ENCODE peak calls at places on chromosomes 16 and 17, in five cellular contexts. One of them, this sample, is unnamed.

GRCh38 chr17:16463341-16464000 is 28.5 kb downstream of the LRRC75A start:
- DNase-seq in SK-N-SH: peak
- DNase-seq in IMR-90: peak
- DNase-seq in K562: no peak
- DNase-seq in HepG2: no peak
- DNase-seq in this sample: no peak

GRCh38 chr17:40321502-40322416 is 12.8 kb downstream of the RARA start:
- DNase-seq in SK-N-SH: no peak
- DNase-seq in IMR-90: no peak
- DNase-seq in K562: no peak
- DNase-seq in HepG2: no peak
- DNase-seq in this sample: no peak

GRCh38 chr16:15830832-15831451 is 25.9 kb downstream of the MYH11 start:
- DNase-seq in SK-N-SH: no peak
- DNase-seq in IMR-90: no peak
- DNase-seq in K562: no peak
- DNase-seq in HepG2: no peak
- DNase-seq in this sample: no peak

GRCh38 chr16:81544261-81544660 is 99.7 kb downstream of the CMIP start:
- DNase-seq in SK-N-SH: no peak
- DNase-seq in IMR-90: no peak
- DNase-seq in K562: no peak
- DNase-seq in HepG2: no peak
- DNase-seq in this sample: no peak

GRCh38 chr16:77647726-77648125 is 74.6 kb upstream of the NUDT7 start:
- DNase-seq in SK-N-SH: no peak
- DNase-seq in IMR-90: no peak
- DNase-seq in K562: no peak
- DNase-seq in HepG2: no peak
- DNase-seq in this sample: no peak

GRCh38 chr16:13390093-13390985 is 488.9 kb downstream of the SHISA9 start:
- DNase-seq in SK-N-SH: no peak
- DNase-seq in IMR-90: no peak
- DNase-seq in K562: no peak
- DNase-seq in HepG2: no peak
- DNase-seq in this sample: peak

GRCh38 chr17:78375401-78376079 is 2.9 kb upstream of the PGS1 start:
- DNase-seq in SK-N-SH: no peak
- DNase-seq in IMR-90: peak
- DNase-seq in K562: no peak
- DNase-seq in HepG2: peak
- DNase-seq in this sample: no peak

GRCh38 chr16:8257561-8257960 is 332.8 kb downstream of the TMEM114 start:
- DNase-seq in SK-N-SH: no peak
- DNase-seq in IMR-90: no peak
- DNase-seq in K562: no peak
- DNase-seq in HepG2: no peak
- DNase-seq in this sample: no peak

GRCh38 chr16:84465154-84465553 is 39.3 kb downstream of the MEAK7 start:
- DNase-seq in SK-N-SH: no peak
- DNase-seq in IMR-90: no peak
- DNase-seq in K562: no peak
- DNase-seq in HepG2: no peak
- DNase-seq in this sample: no peak

GRCh38 chr16:9123871-9124270 is 32.4 kb downstream of the HAPSTR1 start:
- DNase-seq in SK-N-SH: no peak
- DNase-seq in IMR-90: no peak
- DNase-seq in K562: no peak
- DNase-seq in HepG2: no peak
- DNase-seq in this sample: no peak

GRCh38 chr16:56858375-56858774 is 6.6 kb upstream of the SLC12A3 start:
- DNase-seq in SK-N-SH: no peak
- DNase-seq in IMR-90: no peak
- DNase-seq in K562: no peak
- DNase-seq in HepG2: no peak
- DNase-seq in this sample: no peak

GRCh38 chr16:11107781-11108465 is 148.1 kb downstream of the SOCS1 start:
- DNase-seq in SK-N-SH: no peak
- DNase-seq in IMR-90: peak
- DNase-seq in K562: no peak
- DNase-seq in HepG2: no peak
- DNase-seq in this sample: no peak

GRCh38 chr17:74994440-74994839 is 7.0 kb downstream of the CDR2L start:
- DNase-seq in SK-N-SH: no peak
- DNase-seq in IMR-90: peak
- DNase-seq in K562: no peak
- DNase-seq in HepG2: peak
- DNase-seq in this sample: no peak

GRCh38 chr16:85398688-85399582 is 214.2 kb upstream of the GSE1 start:
- DNase-seq in SK-N-SH: no peak
- DNase-seq in IMR-90: no peak
- DNase-seq in K562: no peak
- DNase-seq in HepG2: no peak
- DNase-seq in this sample: no peak

GRCh38 chr16:47774661-47775060 is 313.5 kb downstream of the PHKB start:
- DNase-seq in SK-N-SH: no peak
- DNase-seq in IMR-90: peak
- DNase-seq in K562: no peak
- DNase-seq in HepG2: peak
- DNase-seq in this sample: no peak

GRCh38 chr16:15398618-15399316 is 3.2 kb downstream of the MPV17L start:
- DNase-seq in SK-N-SH: no peak
- DNase-seq in IMR-90: no peak
- DNase-seq in K562: no peak
- DNase-seq in HepG2: peak
- DNase-seq in this sample: no peak

GRCh38 chr17:75872434-75873351 is 5.7 kb downstream of the TRIM47 start:
- DNase-seq in SK-N-SH: peak
- DNase-seq in IMR-90: peak
- DNase-seq in K562: peak
- DNase-seq in HepG2: peak
- DNase-seq in this sample: no peak

GRCh38 chr17:47273245-47273644 is 19.6 kb downstream of the ITGB3 start:
- DNase-seq in SK-N-SH: no peak
- DNase-seq in IMR-90: no peak
- DNase-seq in K562: no peak
- DNase-seq in HepG2: no peak
- DNase-seq in this sample: no peak

GRCh38 chr16:88533381-88533831 is 36.8 kb upstream of the ZC3H18 start:
- DNase-seq in SK-N-SH: no peak
- DNase-seq in IMR-90: peak
- DNase-seq in K562: no peak
- DNase-seq in HepG2: no peak
- DNase-seq in this sample: no peak

GRCh38 chr17:38712593-38712992 is 7.5 kb downstream of the MLLT6 start:
- DNase-seq in SK-N-SH: no peak
- DNase-seq in IMR-90: no peak
- DNase-seq in K562: no peak
- DNase-seq in HepG2: no peak
- DNase-seq in this sample: no peak

GRCh38 chr16:87701505-87701921 is 64.3 kb downstream of the KLHDC4 start:
- DNase-seq in SK-N-SH: no peak
- DNase-seq in IMR-90: no peak
- DNase-seq in K562: no peak
- DNase-seq in HepG2: no peak
- DNase-seq in this sample: no peak

GRCh38 chr16:61261315-61261714 is 774.9 kb downstream of the CDH8 start:
- DNase-seq in SK-N-SH: no peak
- DNase-seq in IMR-90: no peak
- DNase-seq in K562: no peak
- DNase-seq in HepG2: no peak
- DNase-seq in this sample: no peak

GRCh38 chr16:53069772-53070171 is 15.0 kb downstream of the CHD9 start:
- DNase-seq in SK-N-SH: no peak
- DNase-seq in IMR-90: no peak
- DNase-seq in K562: no peak
- DNase-seq in HepG2: no peak
- DNase-seq in this sample: no peak

GRCh38 chr17:72125226-72125651 is 4.4 kb downstream of the SOX9 start:
- DNase-seq in SK-N-SH: peak
- DNase-seq in IMR-90: peak
- DNase-seq in K562: no peak
- DNase-seq in HepG2: peak
- DNase-seq in this sample: no peak

GRCh38 chr16:28554634-28555423 is 1.1 kb downstream of the SGF29 start:
- DNase-seq in SK-N-SH: no peak
- DNase-seq in IMR-90: no peak
- DNase-seq in K562: no peak
- DNase-seq in HepG2: no peak
- DNase-seq in this sample: no peak

GRCh38 chr17:50210249-50211225 is 9.1 kb upstream of the COL1A1 start:
- DNase-seq in SK-N-SH: peak
- DNase-seq in IMR-90: peak
- DNase-seq in K562: peak
- DNase-seq in HepG2: peak
- DNase-seq in this sample: no peak

GRCh38 chr16:84864266-84864955 is 44.6 kb downstream of the CRISPLD2 start:
- DNase-seq in SK-N-SH: no peak
- DNase-seq in IMR-90: no peak
- DNase-seq in K562: no peak
- DNase-seq in HepG2: no peak
- DNase-seq in this sample: no peak

GRCh38 chr17:34614698-34615097 is 35.3 kb downstream of the TMEM132E start:
- DNase-seq in SK-N-SH: no peak
- DNase-seq in IMR-90: no peak
- DNase-seq in K562: no peak
- DNase-seq in HepG2: no peak
- DNase-seq in this sample: no peak

GRCh38 chr17:79009397-79010303 is at the start of gene CANT1:
- DNase-seq in SK-N-SH: peak
- DNase-seq in IMR-90: peak
- DNase-seq in K562: peak
- DNase-seq in HepG2: peak
- DNase-seq in this sample: peak

GRCh38 chr17:40319651-40320550 is 10.9 kb downstream of the RARA start:
- DNase-seq in SK-N-SH: peak
- DNase-seq in IMR-90: no peak
- DNase-seq in K562: no peak
- DNase-seq in HepG2: no peak
- DNase-seq in this sample: no peak

GRCh38 chr17:3529817-3530741 is 27.5 kb downstream of the TRPV3 start:
- DNase-seq in SK-N-SH: no peak
- DNase-seq in IMR-90: no peak
- DNase-seq in K562: no peak
- DNase-seq in HepG2: peak
- DNase-seq in this sample: no peak
- TF ChIP-seq MXI1 in SK-N-SH: no peak
- TF ChIP-seq MXI1 in IMR-90: no peak
- TF ChIP-seq MXI1 in K562: no peak
- TF ChIP-seq MXI1 in HepG2: no peak
- TF ChIP-seq MXI1 in this sample: no peak

DNA sequence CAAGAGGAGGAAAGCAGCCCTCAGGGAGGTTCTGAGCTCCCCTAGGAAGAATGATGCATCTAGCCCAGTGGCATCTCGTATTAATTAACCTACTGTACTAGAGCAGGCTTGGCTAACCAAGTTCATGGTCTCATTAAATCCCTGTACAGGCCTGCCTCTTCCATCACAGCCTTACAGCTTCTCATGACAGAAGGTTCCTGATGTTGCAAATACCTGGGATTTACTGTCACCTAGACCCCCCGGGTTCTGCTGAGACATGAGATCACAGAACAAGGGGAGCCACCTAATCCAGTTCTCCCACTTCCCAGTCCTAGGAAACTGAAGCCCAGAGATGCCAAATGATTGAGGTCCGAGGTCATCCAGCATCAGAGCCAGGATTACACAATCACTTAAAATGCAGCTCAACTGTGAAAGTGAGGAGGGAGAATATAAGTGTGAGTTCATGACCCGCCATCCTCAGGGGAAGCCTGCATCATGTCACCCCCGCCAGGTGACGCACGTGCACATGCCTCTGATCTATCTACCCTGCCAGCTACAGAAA is 23.9 kb downstream of the ACLY start:
- DNase-seq in SK-N-SH: peak
- DNase-seq in IMR-90: peak
- DNase-seq in K562: no peak
- DNase-seq in HepG2: no peak
- DNase-seq in this sample: no peak
- TF ChIP-seq MXI1 in SK-N-SH: no peak
- TF ChIP-seq MXI1 in IMR-90: no peak
- TF ChIP-seq MXI1 in K562: no peak
- TF ChIP-seq MXI1 in HepG2: no peak
- TF ChIP-seq MXI1 in this sample: no peak

GRCh38 chr17:56913000-56913866 is 616 bp downstream of the TRIM25 start:
- DNase-seq in SK-N-SH: peak
- DNase-seq in IMR-90: no peak
- DNase-seq in K562: peak
- DNase-seq in HepG2: no peak
- DNase-seq in this sample: no peak
- TF ChIP-seq MXI1 in SK-N-SH: peak
- TF ChIP-seq MXI1 in IMR-90: peak
- TF ChIP-seq MXI1 in K562: no peak
- TF ChIP-seq MXI1 in HepG2: no peak
- TF ChIP-seq MXI1 in this sample: peak

GRCh38 chr16:27235938-27236245 is 32.6 kb downstream of the KDM8 start:
- DNase-seq in SK-N-SH: no peak
- DNase-seq in IMR-90: no peak
- DNase-seq in K562: no peak
- DNase-seq in HepG2: no peak
- DNase-seq in this sample: no peak

GRCh38 chr16:27236635-27237228 is 31.8 kb downstream of the NSMCE1 start:
- DNase-seq in SK-N-SH: no peak
- DNase-seq in IMR-90: no peak
- DNase-seq in K562: no peak
- DNase-seq in HepG2: no peak
- DNase-seq in this sample: no peak

GRCh38 chr16:27238016-27238587 is 30.5 kb downstream of the NSMCE1 start:
- DNase-seq in SK-N-SH: no peak
- DNase-seq in IMR-90: no peak
- DNase-seq in K562: no peak
- DNase-seq in HepG2: no peak
- DNase-seq in this sample: no peak

GRCh38 chr16:27238591-27238990 is 30.0 kb downstream of the NSMCE1 start:
- DNase-seq in SK-N-SH: no peak
- DNase-seq in IMR-90: no peak
- DNase-seq in K562: no peak
- DNase-seq in HepG2: no peak
- DNase-seq in this sample: no peak

DNA sequence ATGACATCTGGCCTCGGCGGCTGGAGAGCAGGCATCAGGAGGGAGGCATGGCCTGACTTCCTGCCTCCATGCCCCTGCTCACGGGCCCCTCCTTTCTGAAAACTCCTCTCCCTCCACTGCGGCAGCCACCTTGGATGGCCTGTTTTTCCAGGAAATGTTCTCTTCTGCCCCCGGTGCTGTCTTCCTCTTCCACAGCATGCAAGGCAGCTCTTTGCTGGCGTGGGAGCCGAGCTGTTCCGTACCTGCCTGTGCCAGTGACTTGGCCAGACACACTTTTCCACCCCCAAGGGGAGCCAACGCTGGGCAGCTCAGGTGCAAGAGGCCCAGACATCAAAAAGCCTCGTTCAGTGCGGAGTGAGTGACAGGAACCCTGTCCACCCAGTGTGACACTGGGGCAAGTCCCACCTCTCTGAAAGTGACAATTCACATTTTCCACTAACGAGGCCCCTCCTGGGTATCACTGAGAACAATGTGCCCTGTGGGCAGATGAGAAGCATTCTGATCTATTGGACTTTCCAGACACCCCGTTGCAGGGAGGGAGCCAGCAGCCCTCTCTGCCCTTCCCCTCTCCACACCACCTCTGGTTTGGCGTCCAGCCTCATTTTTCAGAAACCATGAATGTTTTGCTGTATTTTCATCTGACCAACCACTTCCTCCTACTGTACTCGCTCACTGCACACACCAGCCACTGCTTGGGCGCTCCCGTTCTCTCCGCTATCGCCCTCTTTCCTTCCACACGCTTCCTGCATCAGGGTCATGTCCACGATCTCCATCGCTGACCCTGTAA is 31.1 kb downstream of the NSMCE1 start:
- DNase-seq in SK-N-SH: peak
- DNase-seq in IMR-90: no peak
- DNase-seq in K562: no peak
- DNase-seq in HepG2: no peak
- DNase-seq in this sample: peak
- TF ChIP-seq MXI1 in SK-N-SH: no peak
- TF ChIP-seq MXI1 in IMR-90: no peak
- TF ChIP-seq MXI1 in K562: no peak
- TF ChIP-seq MXI1 in HepG2: no peak
- TF ChIP-seq MXI1 in this sample: peak